ENCODE peak calls at places on chromosomes 12 and 14, in six cellular contexts. Q, M, U, Y, Z and D are unnamed samples.

GRCh38 chr12:49832836-49833421 is 4.7 kb upstream of the NCKAP5L start:
- DNase-seq in Q (no peak), M (no peak), Z (peak; percentile 31), Y (peak; percentile 76), U (no peak), D (no peak)

GRCh38 chr12:66409195-66409871 is 107.0 kb downstream of the HELB start:
- DNase-seq in U (no peak), Z (no peak), Y (peak; percentile 85), Q (no peak), M (no peak), D (no peak)

GRCh38 chr12:121983546-121984205 is 38.0 kb upstream of the BCL7A start:
- DNase-seq in U (no peak), M (no peak), Y (peak; percentile 38), Z (no peak), Q (no peak), D (no peak)

GRCh38 chr14:33668066-33668465 is 282.8 kb downstream of the EGLN3 start:
- DNase-seq in Q (no peak), U (no peak), Z (no peak), Y (no peak), M (no peak), D (no peak)

GRCh38 chr12:131057722-131058515 is 104.2 kb downstream of the ADGRD1 start:
- DNase-seq in Z (no peak), M (peak; percentile 66), Q (peak; percentile 17), U (no peak), Y (no peak), D (no peak)

GRCh38 chr14:89013098-89013504 is 188.7 kb downstream of the TTC8 start:
- DNase-seq in Q (no peak), Z (peak; percentile 31), U (no peak), Y (peak; percentile 42), M (no peak), D (no peak)

GRCh38 chr14:85701116-85701515 is 171.2 kb downstream of the FLRT2 start:
- DNase-seq in Z (no peak), Q (no peak), U (no peak), Y (no peak), M (no peak), D (no peak)

GRCh38 chr14:95462491-95462890 is 54.0 kb downstream of the SYNE3 start:
- DNase-seq in Q (no peak), U (no peak), M (no peak), Z (no peak), Y (no peak), D (no peak)

GRCh38 chr14:89902876-89903275 is 51.7 kb downstream of the EFCAB11 start:
- DNase-seq in Z (no peak), Y (no peak), Q (no peak), M (no peak), U (no peak), D (no peak)

GRCh38 chr12:111454311-111454710 is 48.6 kb downstream of the SH2B3 start:
- DNase-seq in M (no peak), Y (no peak), Q (no peak), Z (no peak), U (no peak), D (peak; percentile 14)

GRCh38 chr14:31950760-31951637 is 126.1 kb upstream of the ARHGAP5 start:
- DNase-seq in Q (peak; percentile 54), M (peak; percentile 76), Y (peak; percentile 38), U (no peak), Z (peak; percentile 71), D (no peak)